ENCODE peak calls at places on chromosomes 16 and 17, in seven cellular contexts. E, C, T, Y, Q, H and B are unnamed samples.

GRCh38 chr17:82860606-82861392 is 21.0 kb upstream of the ZNF750 start:
- DNase-seq in T (no peak), C (no peak), H (no peak), Y (no peak), Q (no peak), E (no peak), B (no peak)

GRCh38 chr17:43676471-43676870 is 14.7 kb upstream of the MEOX1 start:
- DNase-seq in H (no peak), Y (no peak), T (no peak), C (no peak), Q (no peak), E (no peak), B (no peak)

GRCh38 chr17:28689011-28689410 is 22.7 kb downstream of the PROCA1 start:
- DNase-seq in H (no peak), C (no peak), T (no peak), E (no peak), Y (no peak), Q (no peak), B (no peak)

GRCh38 chr16:82046941-82047340 is 11.9 kb downstream of the HSD17B2 start:
- DNase-seq in Q (no peak), T (no peak), H (no peak), Y (no peak), C (no peak), E (no peak), B (no peak)

GRCh38 chr16:19520861-19521331 is 1.0 kb downstream of the GDE1 start:
- DNase-seq in E (no peak), Y (no peak), Q (no peak), H (no peak), C (no peak), T (no peak), B (no peak)

GRCh38 chr17:29341726-29342125 is 47.8 kb upstream of the NUFIP2 start:
- DNase-seq in E (no peak), C (no peak), Y (no peak), Q (no peak), T (no peak), H (no peak), B (no peak)

GRCh38 chr16:73405851-73406250 is 357.9 kb upstream of the ZFHX3 start:
- DNase-seq in E (no peak), H (no peak), Y (no peak), C (no peak), Q (no peak), T (no peak), B (no peak)

GRCh38 chr16:83403751-83404150 is 404.0 kb upstream of the HSBP1 start:
- DNase-seq in H (no peak), Y (no peak), E (no peak), Q (peak; percentile 47), T (no peak), C (no peak), B (no peak)

GRCh38 chr16:81618187-81618586 is 160.9 kb upstream of the PLCG2 start:
- DNase-seq in H (no peak), C (no peak), Q (no peak), E (no peak), T (no peak), Y (no peak), B (no peak)

GRCh38 chr16:22728167-22728836 is 85.7 kb upstream of the HS3ST2 start:
- DNase-seq in C (no peak), Y (no peak), Q (no peak), H (no peak), T (no peak), E (no peak), B (no peak)

GRCh38 chr17:80504671-80505413 is 28.4 kb upstream of the NPTX1 start:
- DNase-seq in Q (peak; percentile 94), C (no peak), E (no peak), H (no peak), T (no peak), Y (no peak), B (peak; percentile 18)

GRCh38 chr16:53768593-53768992 is 64.6 kb downstream of the FTO start:
- DNase-seq in C (no peak), Y (no peak), H (no peak), T (no peak), E (no peak), Q (peak; percentile 93), B (no peak)

GRCh38 chr17:48052956-48053757 is 5.0 kb downstream of the NFE2L1 start:
- DNase-seq in Q (no peak), H (no peak), E (peak; percentile 35), T (no peak), Y (no peak), C (no peak), B (no peak)

GRCh38 chr17:80363518-80364090 is 51.4 kb upstream of the ENDOV start:
- DNase-seq in E (no peak), H (no peak), Y (no peak), T (no peak), Q (no peak), C (no peak), B (no peak)

GRCh38 chr17:82929676-82930042 is 89.8 kb upstream of the ZNF750 start:
- DNase-seq in T (no peak), E (peak; percentile 46), Y (no peak), H (no peak), C (no peak), Q (no peak), B (no peak)

GRCh38 chr17:38465420-38466345 is 37.4 kb downstream of the ARHGAP23 start:
- DNase-seq in Y (no peak), E (no peak), T (no peak), H (no peak), Q (no peak), C (no peak), B (no peak)

GRCh38 chr17:16275024-16275423 is 58.0 kb downstream of the PIGL start:
- DNase-seq in T (no peak), E (no peak), H (no peak), Q (no peak), C (no peak), Y (no peak), B (no peak)

GRCh38 chr17:66400698-66401097 is 98.3 kb downstream of the PRKCA start:
- DNase-seq in E (no peak), C (no peak), Y (no peak), Q (no peak), H (no peak), T (no peak), B (no peak)

GRCh38 chr17:1422907-1423306 is 22.9 kb upstream of the YWHAE start:
- DNase-seq in E (no peak), C (no peak), Q (peak; percentile 86), T (no peak), H (no peak), Y (no peak), B (no peak)